ENCODE peak calls at places on chromosomes 1 and 21, in six cellular contexts. One of them, this sample, is unnamed.

GRCh38 chr1:220151454-220151853 is 57.5 kb downstream of the IARS2 start:
- DNase-seq in IMR-90: peak
- DNase-seq in neuronal stem cell: no peak
- DNase-seq in H9: no peak
- DNase-seq in mesenchymal stem cell: no peak
- DNase-seq in H1: no peak
- DNase-seq in this sample: no peak

GRCh38 chr1:79396901-79397300 is 390.4 kb upstream of the ADGRL4 start:
- DNase-seq in mesenchymal stem cell: no peak
- DNase-seq in IMR-90: no peak
- DNase-seq in neuronal stem cell: no peak
- DNase-seq in H1: no peak
- DNase-seq in H9: no peak
- DNase-seq in this sample: no peak

GRCh38 chr1:15833069-15833679 is 14.3 kb upstream of the SPEN start:
- DNase-seq in H9: peak
- DNase-seq in IMR-90: no peak
- DNase-seq in H1: no peak
- DNase-seq in mesenchymal stem cell: peak
- DNase-seq in neuronal stem cell: no peak
- DNase-seq in this sample: peak

GRCh38 chr1:50108497-50109073 is at the start of gene ELAVL4:
- DNase-seq in mesenchymal stem cell: no peak
- DNase-seq in H9: peak
- DNase-seq in IMR-90: no peak
- DNase-seq in neuronal stem cell: no peak
- DNase-seq in H1: no peak
- DNase-seq in this sample: no peak

GRCh38 chr1:113534875-113535274 is 144.6 kb downstream of the MAGI3 start:
- DNase-seq in H1: no peak
- DNase-seq in IMR-90: peak
- DNase-seq in H9: no peak
- DNase-seq in neuronal stem cell: no peak
- DNase-seq in mesenchymal stem cell: no peak
- DNase-seq in this sample: no peak

GRCh38 chr1:15949453-15950245 is 26.3 kb downstream of the ZBTB17 start:
- DNase-seq in H1: peak
- DNase-seq in neuronal stem cell: no peak
- DNase-seq in IMR-90: peak
- DNase-seq in mesenchymal stem cell: peak
- DNase-seq in H9: peak
- DNase-seq in this sample: peak

GRCh38 chr1:236774926-236775325 is 20.2 kb upstream of the MTR start:
- DNase-seq in mesenchymal stem cell: peak
- DNase-seq in neuronal stem cell: no peak
- DNase-seq in H1: no peak
- DNase-seq in H9: no peak
- DNase-seq in IMR-90: peak
- DNase-seq in this sample: peak

GRCh38 chr1:7518411-7518810 is 252.7 kb upstream of the VAMP3 start:
- DNase-seq in H9: no peak
- DNase-seq in IMR-90: no peak
- DNase-seq in H1: no peak
- DNase-seq in mesenchymal stem cell: no peak
- DNase-seq in neuronal stem cell: no peak
- DNase-seq in this sample: no peak

GRCh38 chr1:42334240-42335049 is 590 bp downstream of the FOXJ3 start:
- DNase-seq in mesenchymal stem cell: peak
- DNase-seq in neuronal stem cell: peak
- DNase-seq in H1: peak
- DNase-seq in H9: peak
- DNase-seq in IMR-90: peak
- DNase-seq in this sample: peak

GRCh38 chr1:151520359-151520758 is 9.2 kb downstream of the CGN start:
- DNase-seq in H1: no peak
- DNase-seq in mesenchymal stem cell: no peak
- DNase-seq in H9: no peak
- DNase-seq in neuronal stem cell: no peak
- DNase-seq in IMR-90: no peak
- DNase-seq in this sample: no peak

GRCh38 chr1:43952731-43953350 is 6.1 kb downstream of the IPO13 start:
- DNase-seq in IMR-90: no peak
- DNase-seq in H9: peak
- DNase-seq in mesenchymal stem cell: no peak
- DNase-seq in H1: peak
- DNase-seq in neuronal stem cell: peak
- DNase-seq in this sample: no peak

GRCh38 chr1:39852876-39853275 is 30.4 kb downstream of the TRIT1 start:
- DNase-seq in H1: no peak
- DNase-seq in IMR-90: no peak
- DNase-seq in mesenchymal stem cell: no peak
- DNase-seq in H9: no peak
- DNase-seq in neuronal stem cell: no peak
- DNase-seq in this sample: peak

DNA sequence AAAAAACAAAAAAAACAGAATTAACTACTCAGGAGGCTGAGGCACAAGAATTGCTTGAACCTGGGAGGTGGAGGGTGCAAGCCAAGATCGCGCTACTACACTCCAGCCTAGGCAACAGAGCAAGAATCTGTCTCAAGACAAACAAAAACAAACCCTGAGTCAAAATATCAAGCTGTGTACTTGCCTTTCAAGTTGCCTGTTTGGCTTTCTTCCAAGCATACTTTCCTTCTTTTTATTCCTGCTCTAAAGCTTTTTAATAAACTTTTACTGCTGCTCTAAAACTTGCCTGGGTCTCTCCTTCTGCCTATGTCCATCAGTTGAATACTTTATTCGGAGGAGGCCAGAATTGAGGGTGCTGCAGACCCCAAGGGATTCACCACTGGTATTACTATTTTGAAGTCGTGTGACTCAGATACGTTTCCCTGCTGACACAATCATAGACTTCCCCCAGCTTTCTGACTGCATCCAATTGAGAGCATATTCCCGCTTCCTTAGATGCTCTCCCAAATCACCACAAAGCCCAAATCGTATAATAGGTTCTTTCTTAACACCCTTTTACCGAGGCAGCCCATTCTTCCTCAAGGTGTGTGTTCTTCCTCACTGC is 3.5 kb upstream of the ACBD6 start:
- DNase-seq in H9: no peak
- DNase-seq in mesenchymal stem cell: peak
- DNase-seq in H1: no peak
- DNase-seq in IMR-90: peak
- DNase-seq in neuronal stem cell: no peak
- DNase-seq in this sample: no peak
- H4K91ac ChIP-seq in H9: no peak
- H4K91ac ChIP-seq in mesenchymal stem cell: no peak
- H4K91ac ChIP-seq in H1: no peak
- H4K91ac ChIP-seq in IMR-90: peak
- H4K91ac ChIP-seq in neuronal stem cell: no peak
- H4K91ac ChIP-seq in this sample: no peak

GRCh38 chr21:38140192-38140905 is 116.4 kb upstream of the KCNJ15 start:
- DNase-seq in neuronal stem cell: no peak
- DNase-seq in mesenchymal stem cell: peak
- DNase-seq in H1: no peak
- DNase-seq in IMR-90: peak
- DNase-seq in H9: no peak
- DNase-seq in this sample: peak

GRCh38 chr21:38145104-38145503 is 111.7 kb upstream of the KCNJ15 start:
- DNase-seq in neuronal stem cell: no peak
- DNase-seq in H1: no peak
- DNase-seq in H9: no peak
- DNase-seq in mesenchymal stem cell: no peak
- DNase-seq in IMR-90: no peak
- DNase-seq in this sample: no peak

GRCh38 chr21:38142226-38142625 is 114.6 kb upstream of the KCNJ15 start:
- DNase-seq in H9: no peak
- DNase-seq in mesenchymal stem cell: no peak
- DNase-seq in neuronal stem cell: no peak
- DNase-seq in IMR-90: no peak
- DNase-seq in H1: no peak
- DNase-seq in this sample: no peak

GRCh38 chr21:38147391-38147790 is 109.4 kb upstream of the KCNJ15 start:
- DNase-seq in mesenchymal stem cell: no peak
- DNase-seq in H9: no peak
- DNase-seq in neuronal stem cell: no peak
- DNase-seq in IMR-90: no peak
- DNase-seq in H1: no peak
- DNase-seq in this sample: peak

GRCh38 chr21:38144193-38144592 is 112.6 kb upstream of the KCNJ15 start:
- DNase-seq in neuronal stem cell: no peak
- DNase-seq in IMR-90: no peak
- DNase-seq in mesenchymal stem cell: no peak
- DNase-seq in H1: no peak
- DNase-seq in H9: no peak
- DNase-seq in this sample: no peak
- H3K9ac ChIP-seq in neuronal stem cell: no peak
- H3K9ac ChIP-seq in IMR-90: no peak
- H3K9ac ChIP-seq in mesenchymal stem cell: no peak
- H3K9ac ChIP-seq in H1: no peak
- H3K9ac ChIP-seq in H9: no peak
- H3K9ac ChIP-seq in this sample: no peak

GRCh38 chr1:24702511-24703293 is 42.5 kb upstream of the CLIC4 start:
- DNase-seq in H1: no peak
- DNase-seq in H9: peak
- DNase-seq in mesenchymal stem cell: peak
- DNase-seq in IMR-90: peak
- DNase-seq in neuronal stem cell: no peak
- DNase-seq in this sample: peak
- H4K91ac ChIP-seq in H1: no peak
- H4K91ac ChIP-seq in H9: no peak
- H4K91ac ChIP-seq in mesenchymal stem cell: peak
- H4K91ac ChIP-seq in IMR-90: peak
- H4K91ac ChIP-seq in neuronal stem cell: no peak
- H4K91ac ChIP-seq in this sample: peak

DNA sequence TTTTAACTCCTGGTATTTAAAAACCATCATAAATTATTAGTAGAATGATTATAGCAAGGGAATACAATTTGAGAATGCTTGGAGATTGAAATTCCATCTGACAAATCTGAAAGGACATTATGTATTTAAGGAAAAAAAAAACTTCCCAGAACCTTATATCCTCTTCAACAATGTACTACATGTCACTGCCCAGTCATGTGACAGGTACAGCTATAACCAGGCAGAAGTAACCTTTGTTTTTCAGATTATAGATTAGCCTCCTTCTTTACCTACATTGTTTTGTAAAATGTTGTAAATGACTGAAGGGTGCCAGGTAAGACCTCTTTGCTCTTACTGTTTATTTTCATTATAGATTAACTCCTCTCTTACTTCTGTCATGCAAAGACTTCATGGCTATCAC is 96.9 kb downstream of the KCNJ6 start:
- DNase-seq in H1: no peak
- DNase-seq in mesenchymal stem cell: no peak
- DNase-seq in IMR-90: no peak
- DNase-seq in neuronal stem cell: no peak
- DNase-seq in H9: no peak
- DNase-seq in this sample: no peak
- H3K9ac ChIP-seq in H1: no peak
- H3K9ac ChIP-seq in mesenchymal stem cell: no peak
- H3K9ac ChIP-seq in IMR-90: no peak
- H3K9ac ChIP-seq in neuronal stem cell: no peak
- H3K9ac ChIP-seq in H9: no peak
- H3K9ac ChIP-seq in this sample: no peak

DNA sequence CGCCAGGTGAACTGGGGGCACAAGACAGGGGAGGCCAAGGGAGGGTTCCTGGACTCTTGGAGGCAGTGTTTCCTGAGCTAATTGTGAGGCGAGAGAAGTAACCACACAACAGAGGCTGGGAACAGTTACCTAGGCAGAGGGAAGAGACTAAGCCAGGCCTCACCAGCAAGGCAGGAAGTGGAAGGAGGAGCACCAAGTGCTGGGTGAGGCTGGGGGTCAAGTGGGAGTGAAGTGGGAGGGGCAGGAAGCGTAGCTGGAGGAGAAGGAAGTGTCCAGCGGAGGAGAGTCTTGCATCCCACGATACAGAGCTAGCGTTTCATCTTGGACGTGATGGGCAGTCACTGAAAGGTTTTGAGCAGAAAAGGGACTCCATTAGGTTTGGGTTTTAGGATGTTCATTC is 48.3 kb upstream of the CAPZB start:
- DNase-seq in mesenchymal stem cell: no peak
- DNase-seq in H9: no peak
- DNase-seq in neuronal stem cell: no peak
- DNase-seq in H1: no peak
- DNase-seq in IMR-90: no peak
- DNase-seq in this sample: no peak
- H4K91ac ChIP-seq in mesenchymal stem cell: no peak
- H4K91ac ChIP-seq in H9: no peak
- H4K91ac ChIP-seq in neuronal stem cell: no peak
- H4K91ac ChIP-seq in H1: no peak
- H4K91ac ChIP-seq in IMR-90: no peak
- H4K91ac ChIP-seq in this sample: no peak

DNA sequence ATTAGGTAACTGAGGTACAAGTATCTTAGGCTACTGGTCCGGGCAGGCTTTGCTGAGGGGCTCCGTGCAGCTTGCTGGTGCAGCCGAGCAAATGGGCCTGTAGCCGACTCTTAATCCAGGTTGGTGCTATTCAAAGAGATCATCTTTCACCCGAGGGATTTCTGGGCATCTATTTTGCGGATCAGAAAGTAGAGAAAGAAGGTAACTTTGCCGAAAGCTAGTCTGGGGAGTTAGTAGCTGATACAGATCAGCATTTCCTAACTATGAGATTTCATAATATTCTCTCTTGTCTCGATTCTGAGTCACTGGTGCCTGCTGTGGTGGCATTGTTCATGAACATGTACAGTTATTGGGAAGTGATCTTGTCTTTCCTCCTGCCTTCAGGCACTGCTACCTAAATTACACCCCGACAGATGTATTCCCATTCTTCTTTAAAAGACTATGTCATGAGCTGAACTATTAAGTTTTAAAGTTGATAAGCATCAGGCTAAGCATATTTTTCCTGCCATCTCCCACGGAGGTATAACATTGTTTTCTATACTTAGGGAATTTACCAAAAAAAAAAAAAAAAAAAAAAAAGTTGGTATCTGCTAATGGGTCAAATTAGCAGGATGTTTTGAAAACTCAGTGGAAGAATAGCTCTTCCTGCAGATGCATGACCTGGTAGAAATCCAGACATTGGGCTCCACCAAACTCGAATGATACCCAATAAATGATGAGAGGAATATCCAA is 57.1 kb downstream of the NFIA start:
- DNase-seq in neuronal stem cell: no peak
- DNase-seq in H1: no peak
- DNase-seq in IMR-90: peak
- DNase-seq in H9: no peak
- DNase-seq in mesenchymal stem cell: peak
- DNase-seq in this sample: peak
- H3K9ac ChIP-seq in neuronal stem cell: no peak
- H3K9ac ChIP-seq in H1: no peak
- H3K9ac ChIP-seq in IMR-90: no peak
- H3K9ac ChIP-seq in H9: no peak
- H3K9ac ChIP-seq in mesenchymal stem cell: peak
- H3K9ac ChIP-seq in this sample: no peak

This sample was measured in trophoblast cell.